ENCODE peak calls at places on chromosomes 1 and 21, in five cellular contexts. Y is body of pancreas, S is A549, D is tibial nerve, W is spleen. R is an unnamed sample.

GRCh38 chr21:34969431-34970036 is 79.6 kb downstream of the RUNX1 start:
- DNase-seq in W (no peak), Y (no peak), S (no peak), D (no peak), R (no peak)

GRCh38 chr1:183834568-183834967 is 29.6 kb downstream of the RGL1 start:
- DNase-seq in W (no peak), D (no peak), Y (no peak), S (no peak), R (no peak)

GRCh38 chr1:1917304-1917976 is 1.6 kb downstream of the TMEM52 start:
- DNase-seq in W (peak), D (no peak), S (no peak), Y (peak), R (no peak)

GRCh38 chr1:202578001-202578500 is 132.2 kb downstream of the SYT2 start:
- DNase-seq in W (no peak), S (no peak), D (no peak), Y (no peak), R (no peak)

GRCh38 chr1:181531951-181532640 is 48.8 kb downstream of the CACNA1E start:
- DNase-seq in S (no peak), Y (no peak), D (no peak), W (no peak), R (no peak)

GRCh38 chr1:36553591-36554417 is 71.1 kb upstream of the CSF3R start:
- DNase-seq in S (peak), D (peak), Y (peak), W (peak), R (peak)

GRCh38 chr1:170267317-170267716 is 121.6 kb downstream of the NTMT2 start:
- DNase-seq in D (no peak), S (no peak), Y (no peak), W (no peak), R (no peak)

GRCh38 chr21:45506241-45506817 is 35.9 kb downstream of the SLC19A1 start:
- DNase-seq in S (no peak), Y (peak), D (no peak), W (peak), R (no peak)

GRCh38 chr1:15455522-15455921 is 1.0 kb upstream of the CELA2A start:
- DNase-seq in D (no peak), S (no peak), Y (peak), W (no peak), R (no peak)

GRCh38 chr1:97006044-97006676 is 284.6 kb downstream of the PTBP2 start:
- DNase-seq in D (no peak), S (no peak), W (no peak), Y (no peak), R (no peak)

GRCh38 chr1:17118706-17119075 is 560 bp downstream of the PADI2 start:
- DNase-seq in W (peak), S (no peak), Y (no peak), D (no peak), R (no peak)

GRCh38 chr1:15714438-15715136 is 21.5 kb upstream of the SLC25A34 start:
- DNase-seq in D (no peak), Y (no peak), S (no peak), W (no peak), R (no peak)

GRCh38 chr1:58780586-58781452 is 3.0 kb downstream of the JUN start:
- DNase-seq in D (peak), S (peak), Y (peak), W (no peak), R (no peak)

GRCh38 chr1:15723631-15724246 is 12.3 kb upstream of the SLC25A34 start:
- DNase-seq in D (no peak), W (no peak), Y (no peak), S (no peak), R (no peak)

GRCh38 chr1:52669696-52670095 is 28.5 kb downstream of the COA7 start:
- DNase-seq in D (no peak), Y (no peak), S (no peak), W (no peak), R (no peak)

GRCh38 chr1:149899460-149900284 is at the start of gene BOLA1:
- DNase-seq in D (peak), Y (peak), W (peak), S (peak), R (peak)
- TF ChIP-seq POLR2A in D (peak), Y (peak), W (no peak), S (peak), R (peak)

DNA sequence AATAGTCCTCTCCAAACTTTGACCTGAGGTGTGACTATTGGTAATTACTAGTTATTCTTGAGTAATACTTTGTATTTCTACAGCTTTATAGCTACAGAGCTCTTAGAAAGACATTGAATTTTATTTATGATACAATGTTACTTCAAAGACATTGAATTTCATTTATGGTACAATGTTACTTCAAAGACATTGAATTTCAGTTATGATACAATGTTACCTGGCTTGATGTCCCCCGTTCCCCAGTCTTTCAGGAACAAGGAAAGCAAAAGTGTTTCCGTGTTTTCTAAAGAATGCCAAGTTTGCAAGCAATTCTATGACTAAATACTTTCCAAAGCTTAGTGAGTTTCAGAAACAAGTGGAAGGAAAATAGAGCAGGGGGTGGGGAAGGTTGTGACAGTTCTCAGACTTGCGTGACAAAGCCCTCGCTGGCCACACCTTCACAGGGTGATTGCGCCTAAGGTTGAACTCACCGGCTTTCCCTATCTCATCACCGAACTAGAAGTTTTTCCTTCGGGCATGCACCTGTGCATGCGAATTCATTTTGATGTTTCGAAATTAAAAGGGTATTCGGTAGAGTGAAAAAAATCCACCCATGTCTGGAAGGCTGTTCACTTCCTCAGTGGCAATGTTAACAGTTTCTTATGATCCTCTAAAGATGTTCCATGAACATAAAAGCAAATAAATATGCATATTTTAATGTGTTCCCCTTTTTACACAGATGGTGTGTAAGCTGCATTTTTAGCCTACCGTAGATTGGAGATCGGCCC is 909 bp upstream of the PAXBP1 start:
- DNase-seq in D (peak), Y (peak), W (peak), S (no peak), R (peak)
- TF ChIP-seq POLR2A in D (no peak), Y (no peak), W (no peak), S (no peak), R (peak)

GRCh38 chr1:19325958-19326747 is 14.0 kb downstream of the SLC66A1 start:
- DNase-seq in D (no peak), Y (no peak), S (no peak), W (no peak), R (no peak)
- TF ChIP-seq POLR2A in D (no peak), Y (no peak), S (no peak), W (no peak), R (no peak)

DNA sequence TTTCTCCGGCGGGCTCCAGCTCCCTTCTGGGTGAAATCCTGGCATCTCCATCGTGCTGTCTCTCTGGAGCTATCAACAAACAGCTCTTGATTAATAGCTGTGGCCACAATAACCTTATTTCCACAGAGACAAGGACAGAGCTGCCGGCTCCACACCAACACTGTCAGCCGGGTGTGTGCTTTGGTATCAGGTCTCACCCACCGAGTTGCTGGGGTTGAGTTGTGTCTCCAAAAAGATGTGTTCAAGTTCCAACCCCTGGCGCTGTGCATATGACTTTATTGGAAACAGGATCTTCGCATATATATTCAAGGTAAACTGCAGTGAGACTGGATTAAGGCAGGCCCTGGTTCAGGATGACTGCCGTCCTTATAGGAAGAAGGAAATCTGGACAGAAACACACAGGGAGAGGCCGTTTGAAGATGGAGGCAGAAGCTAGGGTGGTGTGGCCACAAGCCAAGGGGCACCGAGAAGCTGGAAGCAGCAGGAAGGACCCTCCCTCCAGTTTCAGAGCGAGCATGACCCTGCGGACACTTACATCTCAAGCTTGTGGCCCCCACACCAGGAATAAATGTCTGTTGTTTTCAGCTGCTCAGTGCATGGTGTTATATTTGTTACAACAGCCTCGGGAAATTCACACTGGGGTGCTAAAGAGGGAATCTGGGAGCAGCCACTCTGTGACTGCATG is 88.4 kb upstream of the TMPRSS2 start:
- DNase-seq in W (no peak), Y (no peak), S (no peak), D (no peak), R (no peak)
- TF ChIP-seq POLR2A in W (no peak), Y (no peak), S (no peak), D (no peak), R (no peak)

DNA sequence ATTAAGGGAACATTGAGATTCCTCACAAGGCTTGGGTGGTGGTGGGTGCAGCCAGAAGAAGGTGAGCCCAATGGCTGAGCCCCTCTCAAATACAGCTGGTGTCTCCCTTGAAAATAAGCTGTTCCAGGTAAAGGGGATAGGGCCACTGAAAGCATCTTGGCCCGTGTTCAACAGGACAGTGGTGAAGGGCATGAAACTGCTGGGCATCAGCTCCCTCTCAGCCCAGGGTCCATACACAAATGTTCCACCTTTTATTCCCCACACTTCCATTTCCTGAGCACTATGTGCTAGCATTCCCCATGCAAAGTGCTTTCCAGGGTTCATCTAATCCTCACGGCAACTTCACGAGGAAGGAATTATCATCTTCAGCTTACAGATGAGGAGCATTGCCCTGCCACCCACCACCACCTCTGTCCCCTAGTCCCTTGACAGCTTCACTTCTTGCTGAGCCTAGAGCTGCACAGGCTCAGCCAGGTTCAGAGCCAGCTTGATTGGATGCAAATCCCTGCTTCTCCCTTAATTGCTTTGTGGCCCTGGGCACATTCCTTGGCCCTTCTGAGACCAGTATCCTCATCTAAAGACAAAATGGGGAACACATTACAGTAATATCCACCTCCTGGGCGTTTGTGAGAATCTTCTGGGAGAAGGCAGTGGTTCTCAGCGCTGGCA is 9.6 kb downstream of the TAGLN2 start:
- DNase-seq in S (no peak), D (no peak), Y (no peak), W (peak), R (no peak)
- TF ChIP-seq POLR2A in S (no peak), D (no peak), Y (no peak), W (no peak), R (no peak)

GRCh38 chr1:23699280-23700179 is 7.9 kb downstream of the RPL11 start:
- DNase-seq in Y (no peak), W (no peak), D (no peak), S (no peak), R (no peak)
- TF ChIP-seq POLR2A in Y (no peak), W (no peak), D (no peak), S (no peak), R (no peak)

R was measured in erythroblast.